ENCODE peak calls at places on chromosomes 13 and 19, in eight cellular contexts. N, P, B, Z, U, A, V and J are unnamed samples.

GRCh38 chr19:6204212-6204611 is 68.7 kb downstream of the ACSBG2 start:
- DNase-seq in V (no peak), U (no peak), A (no peak), Z (no peak), B (no peak), P (no peak), N (no peak), J (no peak)

GRCh38 chr19:40238775-40239174 is 12.3 kb upstream of the CCNP start:
- DNase-seq in P (no peak), V (no peak), U (no peak), A (no peak), B (no peak), N (no peak), Z (no peak), J (no peak)

GRCh38 chr19:41690801-41691065 is 2.7 kb upstream of the CEACAM7 start:
- DNase-seq in Z (no peak), A (no peak), U (no peak), B (no peak), V (no peak), N (peak), P (no peak), J (no peak)

GRCh38 chr19:4567584-4568071 is 8.1 kb upstream of the SEMA6B start:
- DNase-seq in U (peak), A (no peak), N (peak), B (no peak), V (peak), P (peak), Z (peak), J (no peak)

GRCh38 chr13:31793246-31793645 is 53.9 kb downstream of the RXFP2 start:
- DNase-seq in N (no peak), U (no peak), B (no peak), P (no peak), Z (peak), V (no peak), A (no peak), J (no peak)

GRCh38 chr13:40445557-40445990 is 220.9 kb downstream of the FOXO1 start:
- DNase-seq in U (peak), N (peak), B (no peak), P (peak), A (no peak), Z (peak), V (no peak), J (no peak)

GRCh38 chr13:41500501-41500900 is 43.2 kb downstream of the RGCC start:
- DNase-seq in Z (peak), B (no peak), A (peak), V (no peak), N (no peak), U (no peak), P (peak), J (no peak)

GRCh38 chr19:51796195-51796679 is 1.3 kb downstream of the FPR3 start:
- DNase-seq in Z (no peak), P (no peak), A (no peak), B (no peak), U (no peak), V (no peak), N (no peak), J (no peak)

GRCh38 chr13:49443327-49443688 is 556 bp downstream of the CAB39L start:
- DNase-seq in N (no peak), A (peak), Z (peak), P (no peak), V (no peak), U (no peak), B (no peak), J (peak)

GRCh38 chr19:55600336-55601028 is 394 bp downstream of the ZNF524 start:
- DNase-seq in U (no peak), V (peak), A (peak), P (no peak), B (peak), Z (peak), N (no peak), J (no peak)

GRCh38 chr19:4662812-4663211 is 7.3 kb downstream of the MYDGF start:
- DNase-seq in Z (no peak), N (no peak), V (no peak), A (no peak), U (no peak), B (no peak), P (no peak), J (no peak)

GRCh38 chr13:41960195-41960699 is 662 bp downstream of the VWA8 start:
- DNase-seq in A (no peak), Z (peak), N (no peak), U (no peak), B (no peak), P (peak), V (no peak), J (peak)

GRCh38 chr19:31897292-31897691 is 448.1 kb upstream of the ZNF507 start:
- DNase-seq in P (no peak), B (no peak), Z (no peak), U (no peak), A (no peak), V (no peak), N (no peak), J (no peak)

GRCh38 chr13:77185721-77186120 is 141.2 kb downstream of the MYCBP2 start:
- DNase-seq in V (no peak), N (no peak), B (no peak), U (no peak), P (no peak), A (no peak), Z (no peak), J (no peak)

GRCh38 chr13:41788552-41788951 is 172.4 kb downstream of the VWA8 start:
- DNase-seq in U (no peak), N (no peak), B (no peak), P (no peak), V (no peak), Z (no peak), A (no peak), J (no peak)

GRCh38 chr19:34096020-34096915 is 76.0 kb upstream of the LSM14A start:
- DNase-seq in A (peak), Z (peak), V (peak), P (no peak), N (no peak), B (peak), U (peak), J (no peak)

GRCh38 chr13:29935309-29935981 is 85.0 kb upstream of the UBL3 start:
- DNase-seq in Z (no peak), U (no peak), A (peak), V (no peak), B (no peak), P (peak), N (no peak), J (no peak)

GRCh38 chr19:28076628-28077027 is 1136.3 kb downstream of the UQCRFS1 start:
- DNase-seq in V (no peak), Z (no peak), N (no peak), U (no peak), B (no peak), P (no peak), A (no peak), J (no peak)

GRCh38 chr19:1624458-1624857 is 19.2 kb upstream of the UQCR11 start:
- DNase-seq in Z (peak), B (peak), N (no peak), A (no peak), V (no peak), P (peak), U (peak), J (no peak)

GRCh38 chr19:50896591-50897190 is 14.5 kb downstream of the KLK4 start:
- DNase-seq in V (peak), A (no peak), P (no peak), U (peak), B (no peak), Z (peak), N (no peak), J (no peak)

GRCh38 chr19:34734601-34735103 is 609 bp downstream of the ZNF181 start:
- DNase-seq in A (peak), Z (no peak), B (no peak), V (no peak), P (peak), N (no peak), U (no peak), J (no peak)

GRCh38 chr19:7850975-7851622 is 21.1 kb downstream of the EVI5L start:
- DNase-seq in Z (no peak), V (no peak), P (no peak), N (no peak), B (no peak), U (no peak), A (no peak), J (no peak)

GRCh38 chr13:112781881-112782361 is 92.1 kb downstream of the ATP11A start:
- DNase-seq in B (no peak), V (no peak), U (no peak), P (no peak), A (no peak), N (peak), Z (no peak), J (peak)

GRCh38 chr13:54004026-54004699 is 975.5 kb downstream of the OLFM4 start:
- DNase-seq in Z (no peak), B (no peak), A (no peak), U (no peak), N (no peak), P (no peak), V (no peak), J (no peak)

GRCh38 chr13:43472980-43473379 is 313.8 kb downstream of the ENOX1 start:
- DNase-seq in U (no peak), N (no peak), B (no peak), Z (no peak), A (no peak), V (no peak), P (no peak), J (no peak)

GRCh38 chr19:21638776-21639175 is 128.6 kb downstream of the ZNF100 start:
- DNase-seq in U (no peak), N (no peak), A (no peak), P (no peak), Z (no peak), V (no peak), B (no peak), J (no peak)

GRCh38 chr19:51715850-51716249 is 7.9 kb downstream of the HAS1 start:
- DNase-seq in B (no peak), N (no peak), Z (no peak), U (no peak), V (no peak), P (no peak), A (no peak), J (no peak)

GRCh38 chr13:46575843-46576242 is 22.9 kb downstream of the LRCH1 start:
- DNase-seq in N (no peak), U (peak), V (no peak), Z (peak), P (no peak), B (no peak), A (no peak), J (no peak)

GRCh38 chr19:16608290-16608704 is 19.7 kb downstream of the MED26 start:
- DNase-seq in A (no peak), N (no peak), V (no peak), U (peak), P (peak), Z (peak), B (no peak), J (no peak)

GRCh38 chr19:33381101-33381500 is 7.6 kb downstream of the CEBPG start:
- DNase-seq in A (no peak), U (no peak), N (no peak), B (no peak), Z (no peak), V (no peak), P (no peak), J (no peak)

GRCh38 chr19:39915101-39915847 is 19.2 kb downstream of the FCGBP start:
- DNase-seq in A (no peak), N (peak), U (no peak), Z (no peak), P (no peak), B (no peak), V (no peak), J (no peak)

GRCh38 chr19:1528596-1529429 is 4.9 kb downstream of the PLK5 start:
- DNase-seq in B (no peak), U (no peak), A (no peak), V (no peak), N (no peak), Z (no peak), P (no peak), J (no peak)

GRCh38 chr19:43751466-43752220 is 3.1 kb downstream of the SMG9 start:
- DNase-seq in U (no peak), N (no peak), B (no peak), Z (peak), A (no peak), P (no peak), V (no peak), J (no peak)

GRCh38 chr19:46344363-46344762 is 2.5 kb upstream of the PPP5C start:
- DNase-seq in V (no peak), N (no peak), A (no peak), B (no peak), U (no peak), Z (no peak), P (no peak), J (no peak)

GRCh38 chr13:111920932-111921705 is 145.8 kb upstream of the SOX1 start:
- DNase-seq in U (no peak), N (peak), A (no peak), P (no peak), Z (no peak), V (no peak), B (no peak), J (no peak)